ENCODE peak calls at places on chromosome 19, in seven cellular contexts. Y is H1, G is WTC11, H is HepG2, Z is A549, V is HCT116, C is endothelial cell of umbilical vein. T is an unnamed sample.

GRCh38 chr19:54199401-54199800 is 1.3 kb upstream of the RPS9 start:
- DNase-seq in Y (no peak), G (no peak), H (no peak), Z (no peak), V (no peak), C (no peak), T (no peak)

GRCh38 chr19:10692673-10693264 is 8.5 kb upstream of the QTRT1 start:
- DNase-seq in Y (no peak), G (no peak), H (no peak), Z (no peak), V (no peak), C (no peak), T (peak)

GRCh38 chr19:39307233-39307821 is 11.1 kb downstream of the IFNL1 start:
- DNase-seq in Y (peak), G (peak), H (no peak), Z (no peak), V (no peak), C (no peak), T (no peak)

GRCh38 chr19:42422576-42423461 is 4.4 kb downstream of the LIPE start:
- DNase-seq in Y (no peak), G (peak), H (peak), Z (no peak), V (no peak), C (no peak), T (peak)

GRCh38 chr19:16026756-16027155 is 49.5 kb upstream of the TPM4 start:
- DNase-seq in Y (no peak), G (no peak), H (no peak), Z (no peak), V (no peak), C (no peak), T (no peak)

GRCh38 chr19:15635016-15635805 is 5.5 kb upstream of the CYP4F3 start:
- DNase-seq in Y (no peak), G (no peak), H (peak), Z (no peak), V (no peak), C (no peak), T (peak)

GRCh38 chr19:23286477-23286876 is 36.3 kb upstream of the ZNF724 start:
- DNase-seq in Y (peak), G (peak), H (no peak), Z (peak), V (no peak), C (no peak), T (peak)

GRCh38 chr19:2750739-2751437 is 11.1 kb upstream of the SLC39A3 start:
- DNase-seq in Y (no peak), G (no peak), H (no peak), Z (no peak), V (no peak), C (no peak), T (no peak)

GRCh38 chr19:43784981-43785808 is 4.4 kb upstream of the KCNN4 start:
- DNase-seq in Y (peak), G (peak), H (peak), Z (peak), V (peak), C (peak), T (peak)

GRCh38 chr19:934865-935422 is 9.1 kb downstream of the ARID3A start:
- DNase-seq in Y (no peak), G (no peak), H (peak), Z (peak), V (no peak), C (peak), T (no peak)

GRCh38 chr19:9645466-9645865 is 24.4 kb upstream of the ZNF561 start:
- DNase-seq in Y (no peak), G (no peak), H (no peak), Z (no peak), V (no peak), C (no peak), T (peak)

GRCh38 chr19:15114153-15114540 is 6.9 kb downstream of the SYDE1 start:
- DNase-seq in Y (no peak), G (no peak), H (no peak), Z (no peak), V (no peak), C (no peak), T (peak)

GRCh38 chr19:3162418-3163229 is 15.9 kb upstream of the S1PR4 start:
- DNase-seq in Y (no peak), G (no peak), H (peak), Z (peak), V (no peak), C (no peak), T (peak)

GRCh38 chr19:50602496-50602895 is 34.3 kb upstream of the LRRC4B start:
- DNase-seq in Y (no peak), G (no peak), H (no peak), Z (no peak), V (no peak), C (no peak), T (no peak)

GRCh38 chr19:19115954-19116353 is 22.3 kb downstream of the TMEM161A start:
- DNase-seq in Y (peak), G (peak), H (peak), Z (peak), V (no peak), C (no peak), T (peak)

GRCh38 chr19:33320636-33321035 is 18.3 kb upstream of the CEBPA start:
- DNase-seq in Y (no peak), G (no peak), H (no peak), Z (no peak), V (no peak), C (no peak), T (no peak)

GRCh38 chr19:19592690-19593089 is 25.8 kb downstream of the PBX4 start:
- DNase-seq in Y (no peak), G (no peak), H (no peak), Z (no peak), V (no peak), C (no peak), T (no peak)

GRCh38 chr19:2578391-2578826 is 102.5 kb downstream of the GADD45B start:
- DNase-seq in Y (peak), G (peak), H (no peak), Z (peak), V (no peak), C (peak), T (no peak)

GRCh38 chr19:1259206-1259872 is 9.8 kb upstream of the CIRBP start:
- DNase-seq in Y (no peak), G (peak), H (peak), Z (peak), V (no peak), C (peak), T (peak)

GRCh38 chr19:28435551-28436261 is 777.2 kb downstream of the UQCRFS1 start:
- DNase-seq in Y (no peak), G (no peak), H (no peak), Z (no peak), V (no peak), C (no peak), T (no peak)

GRCh38 chr19:7497292-7497691 is 8.5 kb upstream of the PEX11G start:
- DNase-seq in Y (no peak), G (peak), H (no peak), Z (no peak), V (no peak), C (no peak), T (peak)

GRCh38 chr19:10690351-10690781 is 10.9 kb upstream of the QTRT1 start:
- DNase-seq in Y (no peak), G (no peak), H (no peak), Z (no peak), V (no peak), C (no peak), T (peak)

GRCh38 chr19:10797541-10798256 is 38.3 kb downstream of the TMED1 start:
- DNase-seq in Y (no peak), G (no peak), H (no peak), Z (no peak), V (no peak), C (peak), T (peak)

GRCh38 chr19:7795555-7796161 is 32.6 kb downstream of the CLEC4M start:
- DNase-seq in Y (no peak), G (no peak), H (no peak), Z (no peak), V (no peak), C (peak), T (no peak)

GRCh38 chr19:35347171-35347929 is at the start of gene FFAR1:
- DNase-seq in Y (peak), G (no peak), H (no peak), Z (no peak), V (no peak), C (no peak), T (peak)

GRCh38 chr19:46848389-46848788 is 2.3 kb downstream of the AP2S1 start:
- DNase-seq in Y (no peak), G (no peak), H (no peak), Z (no peak), V (no peak), C (no peak), T (no peak)

GRCh38 chr19:679418-680286 is 3.5 kb downstream of the FSTL3 start:
- DNase-seq in Y (no peak), G (no peak), H (no peak), Z (peak), V (no peak), C (peak), T (peak)

GRCh38 chr19:51777570-51778460 is 16.8 kb downstream of the FPR2 start:
- DNase-seq in Y (peak), G (peak), H (peak), Z (peak), V (peak), C (peak), T (peak)

GRCh38 chr19:42386974-42387707 is 3.0 kb downstream of the CNFN start:
- DNase-seq in Y (peak), G (peak), H (peak), Z (peak), V (peak), C (peak), T (peak)

GRCh38 chr19:45451850-45452387 is 15.9 kb upstream of the FOSB start:
- DNase-seq in Y (no peak), G (no peak), H (no peak), Z (no peak), V (no peak), C (no peak), T (no peak)

GRCh38 chr19:45451181-45451849 is 16.5 kb upstream of the FOSB start:
- DNase-seq in Y (no peak), G (no peak), H (no peak), Z (no peak), V (no peak), C (peak), T (peak)

GRCh38 chr19:45457776-45458175 is 10.0 kb upstream of the FOSB start:
- DNase-seq in Y (no peak), G (no peak), H (no peak), Z (no peak), V (no peak), C (no peak), T (no peak)

GRCh38 chr19:45456500-45456815 is 11.3 kb upstream of the FOSB start:
- DNase-seq in Y (no peak), G (no peak), H (no peak), Z (no peak), V (no peak), C (no peak), T (no peak)

DNA sequence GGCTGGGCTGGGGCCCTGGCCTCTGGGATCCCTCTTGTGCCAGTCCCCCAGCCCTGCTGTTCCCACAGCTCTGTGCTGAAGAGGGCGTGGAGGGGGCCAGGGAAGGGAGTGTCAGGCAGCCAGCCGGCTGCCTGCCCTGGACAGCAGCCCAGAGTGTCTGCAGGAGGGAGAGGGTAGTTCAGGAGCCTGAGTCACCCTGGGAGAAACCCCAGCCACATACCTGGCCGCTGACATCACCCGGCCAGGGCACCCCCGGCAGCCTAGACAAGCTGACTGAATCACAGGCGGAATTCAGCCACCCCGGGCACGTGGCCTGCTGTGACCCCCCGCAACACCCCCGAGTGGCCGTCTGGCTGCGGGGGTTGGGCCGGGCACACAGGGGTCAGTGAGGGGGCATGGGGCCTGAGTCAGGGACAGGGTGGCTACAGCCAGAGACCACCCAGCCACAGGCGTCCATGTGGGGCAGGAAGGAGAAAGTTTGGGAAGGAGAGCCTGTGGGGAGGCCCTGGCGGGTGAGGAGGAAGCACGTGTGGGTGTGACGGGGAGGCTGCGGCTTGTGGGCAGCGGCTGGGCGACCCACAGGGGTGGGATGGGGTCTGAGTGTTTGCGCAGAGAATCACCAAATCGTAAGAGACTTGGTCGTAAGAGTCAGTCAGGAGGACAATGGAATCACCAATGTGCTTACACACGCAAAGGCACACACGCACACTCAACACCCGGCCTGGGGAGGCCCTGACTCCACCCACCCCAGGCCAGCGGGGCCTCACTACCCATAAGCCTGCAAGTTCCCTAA is 11.9 kb upstream of the FOSB start:
- DNase-seq in Y (peak), G (peak), H (peak), Z (peak), V (peak), C (peak), T (peak)
- TF ChIP-seq MAX in Y (peak), G (peak), H (peak), Z (peak), V (peak), C (peak), T (peak)

DNA sequence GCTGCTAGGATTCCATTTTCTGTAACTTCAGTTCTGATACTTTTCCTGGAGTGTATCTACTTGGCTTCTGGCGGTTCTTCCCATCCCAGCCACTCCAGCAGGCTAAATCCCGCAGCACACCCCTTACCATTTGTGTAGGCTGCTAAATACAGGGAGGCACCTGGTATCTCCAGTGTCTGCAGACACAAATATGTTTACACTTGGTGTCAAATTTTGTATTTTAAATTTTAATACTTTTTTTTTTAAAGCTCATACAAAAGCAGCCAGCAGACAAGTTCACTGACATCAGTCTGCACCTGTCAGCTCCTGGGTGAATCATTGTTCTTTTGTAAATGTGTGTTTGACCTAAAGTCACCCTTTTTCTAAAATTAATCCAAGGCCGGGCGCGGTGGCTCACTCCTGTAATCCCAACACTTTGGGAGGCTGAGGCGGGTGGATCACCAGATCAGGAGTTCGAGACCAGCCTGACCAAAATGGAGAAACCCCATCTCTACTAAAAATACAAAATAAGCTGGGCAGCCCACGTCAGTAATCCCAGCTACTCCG is 3.4 kb upstream of the ZSCAN4 start:
- DNase-seq in Y (no peak), G (no peak), H (no peak), Z (no peak), V (no peak), C (no peak), T (no peak)
- TF ChIP-seq MAX in Y (no peak), G (no peak), H (no peak), Z (no peak), V (no peak), C (no peak), T (no peak)

DNA sequence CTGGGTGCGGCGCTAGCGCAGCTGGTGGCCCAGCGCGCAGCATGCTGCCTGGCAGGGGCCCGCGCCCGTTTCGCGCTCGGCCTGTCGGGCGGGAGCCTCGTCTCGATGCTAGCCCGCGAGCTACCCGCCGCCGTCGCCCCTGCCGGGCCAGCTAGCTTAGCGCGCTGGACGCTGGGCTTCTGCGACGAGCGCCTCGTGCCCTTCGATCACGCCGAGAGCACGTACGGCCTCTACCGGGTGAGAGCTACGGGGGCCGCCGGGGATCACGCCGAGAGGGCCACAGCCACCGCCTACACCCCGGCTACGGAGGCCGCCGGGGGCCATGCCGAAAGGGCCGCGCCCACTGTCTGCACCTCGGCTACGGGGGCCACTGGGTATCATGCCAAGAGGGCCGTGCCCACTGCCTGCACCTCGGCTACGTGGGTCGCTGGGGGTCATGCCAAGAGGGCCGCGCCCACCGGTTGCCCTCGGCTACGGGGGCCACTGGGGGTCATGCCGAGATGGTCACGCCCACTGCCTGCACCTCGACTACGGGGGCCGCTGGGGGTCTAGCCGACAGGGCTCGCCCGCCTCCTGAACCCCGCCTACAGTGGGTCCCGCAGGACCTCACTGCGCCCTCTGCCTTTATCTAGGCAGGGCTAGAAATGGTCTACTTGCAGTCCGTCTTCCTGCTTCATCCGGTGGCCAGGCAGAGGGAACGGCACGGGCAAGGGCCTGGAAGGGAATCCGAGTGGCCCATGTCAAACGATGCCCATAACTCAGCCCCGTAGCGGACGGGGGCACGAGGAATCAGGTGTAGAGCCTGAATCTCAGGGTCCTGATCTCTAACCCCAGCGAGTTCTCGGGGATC is 500 bp downstream of the PGLS start:
- DNase-seq in Y (peak), G (peak), H (peak), Z (peak), V (peak), C (peak), T (peak)
- TF ChIP-seq MAX in Y (peak), G (peak), H (peak), Z (peak), V (peak), C (peak), T (peak)

GRCh38 chr19:30666301-30666803 is 294.2 kb downstream of the ZNF536 start:
- DNase-seq in Y (peak), G (peak), H (peak), Z (peak), V (no peak), C (peak), T (peak)
- TF ChIP-seq MAX in Y (no peak), G (no peak), H (no peak), Z (no peak), V (no peak), C (no peak), T (no peak)

GRCh38 chr19:49560358-49560900 is 19.9 kb downstream of the NOSIP start:
- DNase-seq in Y (no peak), G (no peak), H (no peak), Z (no peak), V (no peak), C (no peak), T (no peak)
- TF ChIP-seq MAX in Y (no peak), G (no peak), H (no peak), Z (no peak), V (no peak), C (no peak), T (no peak)

DNA sequence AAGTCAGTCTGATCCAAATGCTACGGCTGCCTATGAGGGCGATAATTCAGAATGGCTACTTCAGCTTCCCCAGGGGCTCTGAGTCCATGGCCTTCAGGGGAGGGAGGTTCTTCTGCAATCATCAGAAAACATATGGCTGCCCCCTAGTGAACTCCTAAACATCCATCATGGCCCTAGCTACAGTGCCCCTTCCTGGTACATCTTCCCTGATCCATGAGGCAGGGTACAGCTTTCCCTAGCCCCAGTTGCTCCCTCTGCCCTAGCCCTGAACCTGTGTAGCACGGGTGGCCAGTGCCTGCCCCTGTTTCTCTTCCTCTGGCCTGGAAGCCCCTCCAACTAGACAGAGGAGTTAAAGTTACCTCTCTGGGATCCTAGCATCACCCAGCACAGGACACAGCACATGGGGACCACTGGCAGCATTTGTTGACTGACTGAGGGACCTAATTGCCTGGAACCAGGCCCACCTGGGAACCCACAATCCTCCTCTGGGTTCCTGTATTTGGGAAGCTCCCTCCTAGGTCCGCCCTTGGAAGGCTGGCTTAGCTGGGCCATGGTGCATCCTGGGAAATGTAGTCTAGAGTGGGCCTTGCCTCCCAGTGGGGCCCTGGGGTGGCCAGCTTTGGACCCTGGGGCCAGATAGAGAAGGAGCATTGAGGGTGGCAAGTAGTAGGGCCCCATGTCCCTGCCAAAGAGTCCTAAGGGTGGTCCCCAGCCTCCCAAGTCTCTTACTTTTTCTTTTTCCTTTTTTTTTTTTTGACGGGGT is 17.7 kb upstream of the SEMA6B start:
- DNase-seq in Y (peak), G (no peak), H (no peak), Z (peak), V (no peak), C (no peak), T (no peak)
- TF ChIP-seq MAX in Y (no peak), G (no peak), H (no peak), Z (no peak), V (no peak), C (no peak), T (no peak)

DNA sequence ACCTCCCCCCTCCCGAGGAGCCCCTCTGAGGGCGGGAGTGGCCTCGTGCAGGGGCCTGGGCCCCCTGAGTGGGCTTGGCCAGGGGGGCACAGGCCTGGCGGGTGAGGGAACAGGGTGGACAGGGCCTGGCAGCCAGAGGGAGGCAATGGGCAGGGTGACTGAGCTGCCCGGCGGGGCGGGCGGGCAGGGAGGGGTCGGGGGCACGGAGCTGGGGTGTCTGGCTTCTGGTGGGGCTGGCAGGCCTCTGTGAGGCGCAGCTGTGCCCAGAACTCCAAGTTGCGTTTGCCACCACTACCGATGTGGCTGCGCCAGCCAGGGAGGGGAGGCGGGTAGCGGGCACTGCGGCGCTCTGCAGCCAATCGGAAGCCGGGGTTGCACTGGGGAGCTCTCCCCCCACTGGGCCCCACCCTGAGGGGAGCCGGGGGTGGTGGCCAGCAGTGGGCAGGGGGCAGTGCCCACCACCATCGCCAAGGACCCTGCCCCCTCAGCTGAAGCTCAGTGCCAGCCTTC is 7.2 kb downstream of the NFIX start:
- DNase-seq in Y (no peak), G (no peak), H (no peak), Z (no peak), V (no peak), C (no peak), T (no peak)
- TF ChIP-seq MAX in Y (no peak), G (no peak), H (no peak), Z (no peak), V (no peak), C (no peak), T (no peak)